ENCODE peak calls at places on chromosomes 7 and 10, in four cellular contexts. One of them, this sample, is unnamed.

GRCh38 chr7:157009170-157009777 is 1.2 kb downstream of the MNX1 start:
- DNase-seq in H1: no peak
- DNase-seq in K562: no peak
- DNase-seq in GM12878: no peak
- DNase-seq in this sample: no peak

GRCh38 chr10:112783653-112784426 is 166.2 kb upstream of the TCF7L2 start:
- DNase-seq in GM12878: no peak
- DNase-seq in H1: no peak
- DNase-seq in K562: no peak
- DNase-seq in this sample: no peak

GRCh38 chr7:17402628-17403278 is 104.3 kb downstream of the AHR start:
- DNase-seq in H1: no peak
- DNase-seq in GM12878: peak; percentile 90
- DNase-seq in K562: no peak
- DNase-seq in this sample: no peak

GRCh38 chr10:4333474-4333894 is 492.5 kb upstream of the AKR1E2 start:
- DNase-seq in H1: no peak
- DNase-seq in K562: no peak
- DNase-seq in GM12878: no peak
- DNase-seq in this sample: no peak

GRCh38 chr7:149289856-149290255 is 27.9 kb downstream of the ZNF783 start:
- DNase-seq in K562: no peak
- DNase-seq in GM12878: no peak
- DNase-seq in H1: no peak
- DNase-seq in this sample: no peak

GRCh38 chr7:2924866-2925840 is 81.0 kb upstream of the GNA12 start:
- DNase-seq in GM12878: no peak
- DNase-seq in H1: no peak
- DNase-seq in K562: peak; percentile 16
- DNase-seq in this sample: no peak

GRCh38 chr7:47480576-47481538 is 101.1 kb downstream of the TNS3 start:
- DNase-seq in H1: peak; percentile 62
- DNase-seq in K562: no peak
- DNase-seq in GM12878: peak; percentile 31
- DNase-seq in this sample: no peak

GRCh38 chr10:121684276-121684675 is 86.0 kb upstream of the FGFR2 start:
- DNase-seq in H1: no peak
- DNase-seq in K562: no peak
- DNase-seq in GM12878: no peak
- DNase-seq in this sample: no peak

GRCh38 chr10:67438605-67439258 is 257.3 kb downstream of the CTNNA3 start:
- DNase-seq in GM12878: no peak
- DNase-seq in K562: no peak
- DNase-seq in H1: no peak
- DNase-seq in this sample: no peak

GRCh38 chr7:84876036-84876821 is 310.6 kb downstream of the SEMA3D start:
- DNase-seq in H1: no peak
- DNase-seq in GM12878: no peak
- DNase-seq in K562: no peak
- DNase-seq in this sample: no peak

GRCh38 chr10:62043493-62043938 is 142.0 kb downstream of the ARID5B start:
- DNase-seq in H1: no peak
- DNase-seq in K562: no peak
- DNase-seq in GM12878: no peak
- DNase-seq in this sample: no peak

GRCh38 chr10:82378146-82378545 is 503.2 kb downstream of the NRG3 start:
- DNase-seq in H1: no peak
- DNase-seq in GM12878: no peak
- DNase-seq in K562: no peak
- DNase-seq in this sample: no peak

GRCh38 chr10:76946268-76946667 is 691.3 kb downstream of the KCNMA1 start:
- DNase-seq in H1: no peak
- DNase-seq in K562: no peak
- DNase-seq in GM12878: no peak
- DNase-seq in this sample: no peak

GRCh38 chr7:31336202-31337035 is 4.1 kb downstream of the NEUROD6 start:
- DNase-seq in H1: no peak
- DNase-seq in K562: no peak
- DNase-seq in GM12878: no peak
- DNase-seq in this sample: no peak

GRCh38 chr7:2099036-2099957 is 133.4 kb downstream of the MAD1L1 start:
- DNase-seq in K562: peak; percentile 64
- DNase-seq in H1: no peak
- DNase-seq in GM12878: no peak
- DNase-seq in this sample: no peak

GRCh38 chr7:82443044-82443800 is at the start of gene CACNA2D1:
- DNase-seq in K562: no peak
- DNase-seq in GM12878: no peak
- DNase-seq in H1: no peak
- DNase-seq in this sample: no peak

GRCh38 chr10:7969623-7970022 is 84.9 kb upstream of the GATA3 start:
- DNase-seq in H1: no peak
- DNase-seq in GM12878: no peak
- DNase-seq in K562: peak; percentile 48
- DNase-seq in this sample: no peak

GRCh38 chr7:41574377-41574776 is 128.5 kb downstream of the INHBA start:
- DNase-seq in GM12878: no peak
- DNase-seq in K562: no peak
- DNase-seq in H1: no peak
- DNase-seq in this sample: no peak

GRCh38 chr7:155835446-155836215 is 23.4 kb upstream of the SHH start:
- DNase-seq in GM12878: no peak
- DNase-seq in K562: no peak
- DNase-seq in H1: no peak
- DNase-seq in this sample: no peak

GRCh38 chr10:118753331-118753730 is 1.4 kb downstream of the CACUL1 start:
- DNase-seq in H1: no peak
- DNase-seq in K562: no peak
- DNase-seq in GM12878: no peak
- DNase-seq in this sample: no peak

GRCh38 chr10:132880148-132880981 is 62.0 kb downstream of the CFAP46 start:
- DNase-seq in GM12878: no peak
- DNase-seq in H1: no peak
- DNase-seq in K562: no peak
- DNase-seq in this sample: no peak

GRCh38 chr7:37765872-37766525 is 82.4 kb upstream of the NME8 start:
- DNase-seq in H1: no peak
- DNase-seq in K562: no peak
- DNase-seq in GM12878: peak; percentile 82
- DNase-seq in this sample: no peak

GRCh38 chr10:83625831-83626360 is 513.4 kb upstream of the GHITM start:
- DNase-seq in H1: no peak
- DNase-seq in K562: no peak
- DNase-seq in GM12878: no peak
- DNase-seq in this sample: no peak

DNA sequence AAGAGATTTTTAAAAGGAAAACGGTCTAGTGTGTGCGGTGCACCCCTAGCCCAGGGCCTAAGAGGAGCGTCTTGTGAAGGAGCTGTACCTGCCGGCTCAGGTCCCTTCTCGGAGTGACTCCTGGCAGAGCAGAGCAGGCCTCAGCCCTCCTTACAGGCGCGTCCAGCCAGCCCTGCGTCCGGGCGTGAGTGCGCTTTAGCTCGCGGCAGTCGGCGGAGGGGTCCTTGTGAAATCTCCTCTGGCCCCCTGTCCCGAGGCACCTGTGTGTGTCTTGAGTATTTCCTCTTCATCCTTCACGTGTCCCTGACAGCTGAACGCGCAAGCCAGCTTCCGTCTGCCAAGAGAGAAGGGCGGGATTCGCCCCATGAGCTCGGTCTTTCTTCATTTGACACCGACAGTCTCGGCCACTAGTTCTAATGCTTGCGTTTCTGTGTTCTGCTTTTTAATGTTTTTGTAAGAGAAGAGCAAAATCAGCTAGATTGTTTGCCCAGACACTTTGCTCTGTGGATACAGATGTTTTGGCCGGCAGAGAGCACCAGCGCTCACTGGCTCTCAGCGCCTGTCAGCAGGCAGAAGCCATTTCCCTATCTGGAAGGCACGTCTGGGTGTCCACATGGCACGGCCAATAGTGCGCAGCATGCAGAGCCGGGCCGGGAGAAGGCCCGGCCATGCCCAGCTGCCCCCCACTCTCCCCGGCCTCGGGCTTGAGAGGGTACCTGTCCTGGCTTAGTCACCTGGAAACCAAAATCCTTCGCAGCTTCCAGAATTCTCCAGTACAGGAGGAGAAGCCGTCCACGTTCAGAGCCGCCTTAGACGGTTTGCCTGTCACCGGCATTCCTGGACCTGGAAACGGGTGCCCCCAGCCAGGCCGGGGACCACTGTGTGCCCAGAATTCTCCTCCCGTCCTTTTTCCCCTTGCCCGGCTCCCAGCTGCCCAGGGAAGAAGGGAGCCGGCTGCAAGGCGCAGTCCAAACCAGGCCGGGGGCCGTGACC is 7.0 kb downstream of the GET4 start:
- DNase-seq in K562: no peak
- DNase-seq in H1: no peak
- DNase-seq in GM12878: no peak
- DNase-seq in this sample: no peak
- TF ChIP-seq EGR1 in K562: no peak
- TF ChIP-seq EGR1 in H1: no peak
- TF ChIP-seq EGR1 in GM12878: no peak
- TF ChIP-seq EGR1 in this sample: no peak

GRCh38 chr10:1633783-1634182 is 103.5 kb downstream of the ADARB2 start:
- DNase-seq in H1: no peak
- DNase-seq in GM12878: no peak
- DNase-seq in K562: no peak
- DNase-seq in this sample: no peak
- TF ChIP-seq EGR1 in H1: no peak
- TF ChIP-seq EGR1 in GM12878: no peak
- TF ChIP-seq EGR1 in K562: no peak
- TF ChIP-seq EGR1 in this sample: no peak

GRCh38 chr10:1213252-1213651 is 157.1 kb downstream of the WDR37 start:
- DNase-seq in H1: no peak
- DNase-seq in GM12878: no peak
- DNase-seq in K562: no peak
- DNase-seq in this sample: no peak

GRCh38 chr10:1212571-1213141 is 156.5 kb downstream of the WDR37 start:
- DNase-seq in GM12878: no peak
- DNase-seq in K562: no peak
- DNase-seq in H1: no peak
- DNase-seq in this sample: no peak

GRCh38 chr10:1213707-1214675 is 157.8 kb downstream of the WDR37 start:
- DNase-seq in K562: no peak
- DNase-seq in GM12878: no peak
- DNase-seq in H1: no peak
- DNase-seq in this sample: no peak

GRCh38 chr10:1210667-1211066 is 154.5 kb downstream of the WDR37 start:
- DNase-seq in H1: no peak
- DNase-seq in K562: no peak
- DNase-seq in GM12878: no peak
- DNase-seq in this sample: no peak

DNA sequence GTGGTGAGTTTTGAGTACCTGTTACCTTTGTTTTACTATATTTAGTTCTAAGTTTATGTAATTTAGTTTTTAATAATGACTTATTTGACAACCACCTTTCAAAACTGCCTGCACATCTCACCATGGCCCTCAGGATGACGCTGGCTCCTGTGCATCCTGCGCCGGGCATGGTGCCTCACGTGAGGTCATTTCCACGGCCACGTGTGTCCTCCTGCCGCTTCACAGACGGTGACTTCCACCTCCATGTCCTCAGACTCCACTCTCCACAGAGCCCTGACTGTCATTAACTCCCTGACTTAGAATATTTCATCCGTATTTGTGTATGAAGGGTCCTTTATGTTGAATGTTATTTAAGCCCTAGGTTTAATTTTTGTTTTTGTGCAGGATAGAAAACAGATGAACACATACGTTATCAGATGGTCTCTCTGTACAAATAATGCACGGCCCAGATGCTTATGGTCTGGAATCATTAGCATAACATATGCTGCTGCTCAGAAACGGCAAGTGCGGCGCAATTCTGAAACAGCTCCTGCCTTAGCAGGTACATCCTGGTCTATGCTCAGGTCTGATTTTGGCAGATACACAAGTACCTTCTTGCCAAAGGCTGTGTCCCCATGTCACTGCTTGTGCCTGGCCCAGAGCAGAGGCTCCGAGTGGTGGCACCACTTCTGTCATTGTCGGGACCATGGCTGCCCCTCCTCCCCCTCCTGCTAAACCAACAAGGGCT is 155.8 kb downstream of the WDR37 start:
- DNase-seq in K562: no peak
- DNase-seq in H1: no peak
- DNase-seq in GM12878: no peak
- DNase-seq in this sample: no peak
- TF ChIP-seq EGR1 in K562: no peak
- TF ChIP-seq EGR1 in H1: no peak
- TF ChIP-seq EGR1 in GM12878: no peak
- TF ChIP-seq EGR1 in this sample: no peak

DNA sequence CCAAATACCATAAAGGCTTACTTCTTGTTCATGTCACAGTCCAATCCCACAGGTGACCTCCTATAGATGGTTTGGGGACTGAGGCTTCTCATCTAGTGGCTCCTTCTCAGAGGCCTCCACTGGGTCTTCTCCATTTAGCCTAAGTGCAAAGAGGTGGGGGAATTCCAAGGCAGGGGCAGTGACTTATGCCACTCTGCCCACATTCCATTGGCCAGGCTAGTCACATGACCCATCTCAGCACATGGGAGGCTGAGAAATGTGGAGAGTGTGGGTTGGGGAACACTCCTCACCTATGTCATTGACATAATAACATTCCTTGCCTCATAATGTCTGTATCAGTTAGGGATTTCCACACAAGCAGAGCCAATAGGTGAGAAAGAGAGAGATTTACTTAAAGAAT is 104.3 kb upstream of the PLXNA4 start:
- DNase-seq in GM12878: no peak
- DNase-seq in H1: no peak
- DNase-seq in K562: no peak
- DNase-seq in this sample: no peak
- TF ChIP-seq EGR1 in GM12878: no peak
- TF ChIP-seq EGR1 in H1: no peak
- TF ChIP-seq EGR1 in K562: no peak
- TF ChIP-seq EGR1 in this sample: no peak

GRCh38 chr10:35794703-35795102 is 152.6 kb upstream of the FZD8 start:
- DNase-seq in H1: no peak
- DNase-seq in GM12878: no peak
- DNase-seq in K562: peak; percentile 3
- DNase-seq in this sample: no peak
- TF ChIP-seq EGR1 in H1: no peak
- TF ChIP-seq EGR1 in GM12878: no peak
- TF ChIP-seq EGR1 in K562: no peak
- TF ChIP-seq EGR1 in this sample: no peak

GRCh38 chr7:123916240-123916724 is 8.8 kb upstream of the SPAM1 start:
- DNase-seq in K562: peak; percentile 24
- DNase-seq in H1: peak; percentile 39
- DNase-seq in GM12878: no peak
- DNase-seq in this sample: peak; percentile 35
- TF ChIP-seq EGR1 in K562: no peak
- TF ChIP-seq EGR1 in H1: no peak
- TF ChIP-seq EGR1 in GM12878: no peak
- TF ChIP-seq EGR1 in this sample: no peak

DNA sequence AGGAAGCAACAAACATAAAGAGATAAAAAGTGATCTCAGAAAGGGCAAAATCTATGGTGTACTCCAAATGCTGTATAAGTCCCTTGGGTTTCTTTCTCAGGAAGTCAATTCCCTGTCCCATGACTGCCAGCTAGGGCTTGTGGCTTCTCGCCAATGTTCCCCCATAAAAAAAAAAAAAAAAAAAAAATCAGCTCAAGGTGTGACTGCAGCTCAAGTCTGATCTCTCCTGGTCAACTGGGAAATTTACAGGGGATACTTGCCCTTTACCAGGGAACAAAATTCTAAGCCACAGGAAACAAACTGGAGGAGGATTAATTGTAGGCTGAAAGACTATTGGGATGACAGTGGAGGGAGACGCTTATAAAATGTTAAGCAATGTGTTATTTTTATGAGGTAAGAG is 76.0 kb downstream of the PCGF5 start:
- DNase-seq in K562: peak; percentile 34
- DNase-seq in H1: no peak
- DNase-seq in GM12878: no peak
- DNase-seq in this sample: peak; percentile 64
- TF ChIP-seq EGR1 in K562: no peak
- TF ChIP-seq EGR1 in H1: no peak
- TF ChIP-seq EGR1 in GM12878: no peak
- TF ChIP-seq EGR1 in this sample: no peak

This sample was measured in HCT116.